ENCODE peak calls at places on chromosomes 7 and 10, in four cellular contexts. B is K562, Z is HepG2, D is GM12878. N is an unnamed sample.

GRCh38 chr10:623477-624311 is 65.8 kb downstream of the DIP2C start:
- DNase-seq in B (no peak), Z (no peak), D (no peak), N (no peak)

GRCh38 chr10:131677671-131678070 is 223.1 kb upstream of the PPP2R2D start:
- DNase-seq in Z (no peak), B (no peak), D (no peak), N (no peak)

GRCh38 chr10:115328331-115328730 is 235.2 kb downstream of the ATRNL1 start:
- DNase-seq in Z (no peak), B (no peak), D (no peak), N (no peak)

GRCh38 chr7:134834689-134835462 is 55.4 kb downstream of the CALD1 start:
- DNase-seq in B (no peak), D (no peak), Z (peak; percentile 59), N (no peak)

GRCh38 chr10:131982185-131982756 is 548 bp upstream of the BNIP3 start:
- DNase-seq in Z (no peak), B (no peak), D (no peak), N (no peak)

GRCh38 chr7:151810434-151811232 is 66.3 kb downstream of the PRKAG2 start:
- DNase-seq in B (no peak), Z (no peak), D (no peak), N (no peak)

GRCh38 chr10:131872837-131873375 is 27.9 kb upstream of the PPP2R2D start:
- DNase-seq in D (no peak), Z (no peak), B (no peak), N (no peak)

GRCh38 chr7:117157121-117157870 is 165.6 kb downstream of the WNT2 start:
- DNase-seq in Z (no peak), B (no peak), D (no peak), N (no peak)

GRCh38 chr10:359762-360161 is 224.5 kb downstream of the ZMYND11 start:
- DNase-seq in D (no peak), Z (no peak), B (no peak), N (no peak)

GRCh38 chr7:77727527-77727926 is 31.3 kb downstream of the RSBN1L start:
- DNase-seq in B (no peak), Z (no peak), D (no peak), N (no peak)

GRCh38 chr7:2417981-2418481 is 14.6 kb downstream of the CHST12 start:
- DNase-seq in D (no peak), B (no peak), Z (no peak), N (no peak)

GRCh38 chr10:119541459-119542356 is 811 bp downstream of the RGS10 start:
- DNase-seq in Z (no peak), B (peak; percentile 26), D (no peak), N (peak; percentile 32)

GRCh38 chr7:140017034-140017433 is 45.7 kb downstream of the PARP12 start:
- DNase-seq in Z (no peak), D (no peak), B (no peak), N (no peak)

DNA sequence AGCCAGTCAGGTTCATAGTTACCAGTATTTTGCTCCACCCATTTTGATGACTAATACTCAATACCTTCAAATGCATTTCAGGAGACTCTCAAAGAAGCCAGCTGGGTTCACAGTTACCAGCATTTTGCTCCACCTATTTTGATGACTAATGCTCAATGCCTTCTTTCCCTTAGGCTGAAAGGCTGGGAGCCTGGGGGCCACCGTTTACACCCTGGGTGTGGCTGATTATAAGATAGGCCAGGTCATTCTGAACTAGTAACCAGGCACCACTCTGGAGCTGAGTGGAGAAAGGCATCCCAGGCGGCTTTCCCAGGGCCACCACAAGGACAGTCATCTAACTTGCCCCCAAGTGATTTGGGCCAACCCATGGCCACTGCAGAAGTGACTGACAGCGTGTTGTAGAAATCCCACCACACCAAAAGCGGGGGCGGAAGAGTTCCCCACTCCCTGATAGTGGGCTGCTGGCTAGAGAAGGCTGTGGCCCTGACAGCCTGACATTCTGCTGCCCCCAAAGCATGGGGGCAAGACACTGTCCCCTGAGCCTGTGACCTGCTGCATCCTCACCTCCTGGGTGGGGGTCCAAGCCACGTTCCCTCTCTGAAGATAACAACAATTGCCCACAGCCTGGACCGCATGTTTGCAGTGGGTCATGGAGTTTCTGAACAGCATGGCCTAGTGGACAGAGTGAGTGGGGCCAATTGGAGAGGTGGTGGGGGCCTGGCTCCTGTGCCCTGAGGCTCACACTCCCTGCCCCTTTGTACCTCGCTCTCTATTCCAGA is 23.0 kb upstream of the ZNF488 start:
- DNase-seq in Z (peak; percentile 80), B (peak; percentile 86), D (no peak), N (no peak)
- TF ChIP-seq NR2C2 in Z (no peak), B (peak; percentile 42), D (no peak), N (no peak)

DNA sequence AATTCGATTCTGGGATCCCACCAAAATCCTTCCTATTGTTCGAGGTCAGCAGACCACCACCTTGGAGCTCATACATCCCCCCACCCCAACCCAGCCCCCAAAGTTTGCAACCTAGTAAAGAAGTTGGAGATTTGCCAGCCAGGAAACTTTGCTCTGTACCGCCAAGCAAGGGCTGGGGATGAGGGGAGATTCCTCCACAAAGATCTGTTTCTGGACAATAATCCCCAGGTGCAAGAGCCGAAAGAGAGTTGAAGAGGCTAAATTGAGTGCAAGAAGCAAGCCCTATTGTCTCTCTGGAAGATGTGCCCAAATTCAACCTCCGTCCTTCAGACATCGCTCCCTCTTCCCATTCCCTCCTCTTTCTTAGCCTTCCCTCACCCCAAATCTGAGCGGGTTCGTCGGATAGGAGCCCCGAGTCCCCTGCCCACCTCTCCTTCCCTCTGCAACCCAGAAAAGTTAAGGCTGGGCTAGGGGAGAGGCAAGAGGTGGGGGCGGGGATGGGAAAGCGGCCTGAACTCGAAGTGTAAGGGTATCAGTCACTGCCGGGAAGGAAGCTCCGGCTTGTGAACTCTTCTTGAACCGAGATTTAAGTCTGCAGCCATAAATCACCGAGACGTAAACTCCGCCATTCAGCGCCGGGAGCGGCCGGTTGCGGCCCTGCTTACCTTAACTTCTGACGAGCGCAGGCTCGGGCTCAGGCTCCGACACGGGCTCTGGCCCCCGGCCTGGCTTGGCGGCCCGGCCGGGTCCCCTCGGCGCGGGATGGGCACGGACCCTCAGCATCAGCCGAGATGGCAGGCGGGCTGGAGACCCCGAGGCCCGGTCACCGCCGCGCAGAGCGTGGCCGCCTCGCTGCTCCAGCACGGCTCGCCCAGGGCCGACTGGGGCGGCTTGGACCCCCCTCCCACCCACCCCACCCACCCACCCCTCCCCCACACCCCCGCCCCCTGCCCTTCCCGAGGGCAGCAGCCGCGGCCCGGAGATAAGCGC is 10.8 kb upstream of the HOXA2 start:
- DNase-seq in Z (no peak), D (no peak), B (no peak), N (peak; percentile 61)
- TF ChIP-seq NR2C2 in Z (no peak), D (no peak), B (peak; percentile 57), N (no peak)

DNA sequence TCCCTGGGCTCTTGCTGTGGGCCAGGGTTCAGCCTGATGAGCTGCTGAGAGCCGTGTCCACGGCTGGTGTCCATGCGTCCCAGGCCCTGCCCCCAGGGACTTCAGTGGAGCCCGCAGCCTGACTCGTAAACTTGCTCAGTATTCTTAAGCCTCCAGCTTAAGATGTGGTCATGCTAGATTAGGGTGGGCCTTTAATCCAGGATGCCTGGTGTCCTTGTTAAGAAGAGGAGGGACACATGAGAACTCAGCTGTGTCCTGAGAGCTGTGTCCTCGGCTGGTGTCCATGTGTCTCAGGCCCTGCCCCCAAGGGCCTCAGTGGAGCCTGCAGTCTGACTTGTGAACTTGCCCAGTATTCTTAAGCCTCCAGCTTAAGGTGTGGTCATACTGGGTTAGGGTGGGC is 23.0 kb downstream of the DOCK1 start:
- DNase-seq in B (no peak), Z (no peak), D (no peak), N (no peak)
- TF ChIP-seq NR2C2 in B (no peak), Z (no peak), D (no peak), N (no peak)

GRCh38 chr10:127046975-127047877 is 142.0 kb downstream of the DOCK1 start:
- DNase-seq in D (no peak), B (no peak), Z (no peak), N (no peak)
- TF ChIP-seq NR2C2 in D (no peak), B (no peak), Z (no peak), N (no peak)

DNA sequence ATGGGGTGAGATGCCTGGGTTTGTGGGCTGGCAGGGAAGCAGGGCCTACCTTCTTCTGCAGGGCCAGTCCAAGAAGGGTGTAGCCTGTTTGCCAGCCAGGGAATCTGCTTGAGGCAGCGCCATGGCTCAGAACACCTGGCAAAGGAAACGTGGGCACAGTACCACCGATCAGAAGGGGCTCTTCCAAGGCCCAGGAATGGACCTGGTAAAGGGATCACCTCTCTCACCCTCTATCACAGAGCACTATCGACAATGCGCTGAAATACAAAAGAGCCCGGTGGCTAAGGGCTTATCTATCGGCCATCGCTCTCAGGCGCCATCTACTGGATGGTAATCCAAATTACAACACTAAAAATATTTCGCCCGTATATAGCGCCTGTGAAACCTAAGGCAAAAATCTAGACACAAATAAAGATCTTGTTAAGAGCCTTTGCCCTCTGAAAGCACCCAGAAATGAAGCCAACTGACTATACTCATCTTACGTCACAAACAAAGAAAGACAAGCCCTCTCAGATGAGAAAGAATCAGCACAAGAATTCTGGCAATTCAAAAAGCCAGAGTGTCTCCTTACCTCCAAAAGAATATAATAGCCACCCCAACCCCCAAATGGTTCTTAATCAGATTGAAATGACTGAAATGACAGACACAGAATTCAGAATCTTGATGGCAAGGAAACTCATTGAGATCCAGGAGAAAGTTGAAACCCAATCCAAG is 217.8 kb upstream of the HPS1 start:
- DNase-seq in B (peak; percentile 53), D (peak; percentile 3), Z (peak; percentile 34), N (peak; percentile 47)
- TF ChIP-seq NR2C2 in B (no peak), D (no peak), Z (no peak), N (no peak)

GRCh38 chr10:13922591-13922990 is 335.8 kb downstream of the PRPF18 start:
- DNase-seq in B (no peak), Z (no peak), D (no peak), N (no peak)

GRCh38 chr10:13925924-13926435 is 339.2 kb downstream of the PRPF18 start:
- DNase-seq in D (peak; percentile 30), Z (no peak), B (no peak), N (no peak)

GRCh38 chr10:13920465-13920864 is 333.7 kb downstream of the PRPF18 start:
- DNase-seq in B (no peak), Z (no peak), D (no peak), N (no peak)

GRCh38 chr10:13921941-13922340 is 335.2 kb downstream of the PRPF18 start:
- DNase-seq in Z (no peak), D (no peak), B (no peak), N (no peak)

DNA sequence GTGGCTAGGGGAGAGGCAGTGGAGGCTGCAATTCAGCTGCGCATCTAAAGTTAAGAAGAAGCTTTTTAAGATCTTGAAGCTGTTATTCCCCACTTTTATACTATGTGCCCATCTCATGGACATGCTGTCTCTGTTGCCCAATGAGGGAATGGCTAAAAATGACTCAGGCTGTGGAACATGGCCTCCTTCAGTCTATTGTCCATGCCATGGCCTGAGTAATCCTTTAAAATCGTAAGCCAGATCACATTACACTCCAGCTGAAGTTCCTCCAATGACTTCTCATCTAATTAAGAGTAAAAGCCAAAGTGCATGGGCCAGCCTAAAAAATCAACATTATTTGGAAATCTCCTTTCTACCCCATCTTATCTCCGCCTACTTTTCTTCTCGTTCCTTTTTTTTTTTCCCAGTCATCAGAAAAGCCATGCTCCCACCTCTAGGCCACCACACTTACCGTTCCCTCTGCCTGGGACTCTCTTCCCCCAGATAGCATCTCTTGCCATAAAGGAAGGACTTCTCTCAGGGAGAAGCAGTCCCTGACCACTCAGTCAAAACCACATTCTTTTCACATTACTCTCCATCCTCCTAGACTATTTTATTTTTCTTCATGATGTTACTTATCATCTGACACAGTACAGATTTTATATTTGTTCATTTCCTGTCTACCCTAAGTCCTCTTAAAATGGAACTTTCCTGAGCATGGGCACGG is 337.4 kb downstream of the PRPF18 start:
- DNase-seq in D (no peak), Z (no peak), B (no peak), N (no peak)
- TF ChIP-seq NR2C2 in D (no peak), Z (no peak), B (no peak), N (no peak)

N was measured in WTC11.